ENCODE peak calls at places on chromosomes 7 and 10, in five cellular contexts. E, Z, V, W and H are unnamed samples.

GRCh38 chr7:135743907-135744789 is 4.5 kb downstream of the FAM180A start:
- DNase-seq in E (no peak), Z (no peak), V (no peak), W (no peak), H (no peak)

GRCh38 chr7:81519886-81520285 is 250.0 kb downstream of the HGF start:
- DNase-seq in E (no peak), Z (no peak), V (no peak), W (no peak), H (no peak)

GRCh38 chr7:97871659-97872024 is 566 bp downstream of the ASNS start:
- DNase-seq in E (no peak), Z (peak; percentile 39), V (no peak), W (no peak), H (no peak)

GRCh38 chr10:14200645-14201534 is 129.8 kb downstream of the FRMD4A start:
- DNase-seq in E (no peak), Z (peak; percentile 84), V (no peak), W (peak; percentile 10), H (no peak)

GRCh38 chr7:47391726-47392125 is 190.2 kb downstream of the TNS3 start:
- DNase-seq in E (no peak), Z (no peak), V (no peak), W (no peak), H (no peak)

GRCh38 chr10:50437248-50437647 is 185.9 kb upstream of the ASAH2 start:
- DNase-seq in E (no peak), Z (no peak), V (no peak), W (no peak), H (no peak)

GRCh38 chr7:132750530-132751281 is 174.4 kb upstream of the PLXNA4 start:
- DNase-seq in E (no peak), Z (no peak), V (no peak), W (no peak), H (peak; percentile 43)

GRCh38 chr7:159022238-159022993 is 122.3 kb downstream of the VIPR2 start:
- DNase-seq in E (no peak), Z (no peak), V (no peak), W (no peak), H (peak; percentile 13)

GRCh38 chr7:128032605-128033235 is 1.5 kb upstream of the LRRC4 start:
- DNase-seq in E (no peak), Z (peak; percentile 47), V (peak; percentile 51), W (no peak), H (peak; percentile 34)

GRCh38 chr7:94276797-94277196 is 117.9 kb upstream of the COL1A2 start:
- DNase-seq in E (no peak), Z (no peak), V (no peak), W (no peak), H (peak; percentile 52)

GRCh38 chr10:6114758-6115410 is 26.1 kb downstream of the RBM17 start:
- DNase-seq in E (no peak), Z (no peak), V (no peak), W (no peak), H (peak; percentile 61)

GRCh38 chr7:84196007-84196551 is 1.5 kb upstream of the SEMA3A start:
- DNase-seq in E (no peak), Z (peak; percentile 33), V (no peak), W (no peak), H (peak; percentile 89)

GRCh38 chr10:60877777-60878120 is 66.2 kb downstream of the RHOBTB1 start:
- DNase-seq in E (no peak), Z (no peak), V (no peak), W (no peak), H (no peak)

GRCh38 chr7:55498770-55499169 is 73.5 kb downstream of the VOPP1 start:
- DNase-seq in E (no peak), Z (no peak), V (no peak), W (no peak), H (no peak)

GRCh38 chr10:46248651-46249131 is 38.1 kb upstream of the ANTXRL start:
- DNase-seq in E (no peak), Z (peak; percentile 14), V (no peak), W (no peak), H (no peak)

GRCh38 chr10:46250898-46251856 is 35.6 kb upstream of the ANTXRL start:
- DNase-seq in E (no peak), Z (peak; percentile 17), V (no peak), W (no peak), H (no peak)

GRCh38 chr10:46247808-46248569 is 38.8 kb upstream of the ANTXRL start:
- DNase-seq in E (no peak), Z (peak; percentile 14), V (no peak), W (no peak), H (no peak)

GRCh38 chr10:46251857-46252847 is 34.6 kb upstream of the ANTXRL start:
- DNase-seq in E (no peak), Z (no peak), V (no peak), W (no peak), H (no peak)

DNA sequence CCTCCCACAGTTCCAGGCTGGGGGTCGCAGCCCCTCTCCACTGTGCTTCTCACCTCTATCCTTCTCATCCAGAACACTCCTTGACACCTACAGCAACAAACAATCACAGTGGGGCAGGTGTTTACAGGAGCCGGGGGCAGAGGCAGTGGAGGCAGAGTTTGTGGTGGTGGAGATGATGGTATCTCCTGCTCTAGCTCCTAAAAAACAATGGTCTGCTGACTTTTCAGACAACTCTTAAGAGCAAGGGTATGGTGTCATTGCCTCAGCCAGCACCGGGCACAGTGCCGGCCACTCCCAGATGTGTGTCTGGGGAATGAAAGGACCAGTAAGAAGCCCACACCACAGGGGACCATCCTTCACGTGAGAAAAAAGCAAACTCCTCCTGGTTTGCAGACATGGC is 36.3 kb upstream of the ANTXRL start:
- DNase-seq in E (no peak), Z (no peak), V (no peak), W (no peak), H (no peak)
- H2BK12ac ChIP-seq in E (no peak overlapping the region), Z (no peak overlapping the region), V (no peak overlapping the region), W (no peak overlapping the region), H (no peak overlapping the region)

GRCh38 chr10:92690211-92691041 is 671 bp downstream of the HHEX start:
- DNase-seq in E (no peak), Z (peak; percentile 44), V (peak; percentile 29), W (peak; percentile 24), H (peak; percentile 84)
- H3K9ac ChIP-seq in E (no peak overlapping the region), Z (no peak overlapping the region), V (peak overlapping the region; percentile 77), W (no peak overlapping the region), H (no peak overlapping the region)

DNA sequence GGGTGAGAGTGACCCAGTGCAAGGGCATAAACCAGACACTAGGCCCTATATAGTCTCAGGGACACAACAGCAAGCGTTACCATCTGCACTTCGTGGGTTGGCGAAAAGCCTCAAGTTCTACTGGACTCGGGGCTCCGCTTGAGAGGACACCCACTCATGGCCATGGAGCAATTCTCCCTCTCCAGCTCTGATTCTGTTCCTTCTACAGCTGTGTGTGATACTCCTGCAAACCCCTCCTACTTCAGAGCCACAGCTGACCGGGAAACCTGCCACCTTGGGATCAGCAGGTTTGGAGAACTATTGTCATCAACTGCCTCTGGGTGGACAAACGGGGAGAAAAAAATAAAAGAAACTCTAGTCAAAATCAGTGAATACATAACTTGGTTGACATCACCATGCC is 306.9 kb downstream of the FGFR2 start:
- DNase-seq in E (no peak), Z (no peak), V (no peak), W (no peak), H (no peak)
- H2BK12ac ChIP-seq in E (peak overlapping the region; percentile 89), Z (no peak overlapping the region), V (no peak overlapping the region), W (no peak overlapping the region), H (no peak overlapping the region)

GRCh38 chr10:110746969-110747608 is 103.0 kb downstream of the RBM20 start:
- DNase-seq in E (no peak), Z (no peak), V (no peak), W (no peak), H (no peak)
- H3K9ac ChIP-seq in E (no peak overlapping the region), Z (no peak overlapping the region), V (no peak overlapping the region), W (no peak overlapping the region), H (no peak overlapping the region)

GRCh38 chr10:35890970-35891330 is 248.9 kb upstream of the FZD8 start:
- DNase-seq in E (no peak), Z (no peak), V (no peak), W (no peak), H (peak; percentile 55)
- H2BK12ac ChIP-seq in E (no peak overlapping the region), Z (no peak overlapping the region), V (no peak overlapping the region), W (no peak overlapping the region), H (no peak overlapping the region)

DNA sequence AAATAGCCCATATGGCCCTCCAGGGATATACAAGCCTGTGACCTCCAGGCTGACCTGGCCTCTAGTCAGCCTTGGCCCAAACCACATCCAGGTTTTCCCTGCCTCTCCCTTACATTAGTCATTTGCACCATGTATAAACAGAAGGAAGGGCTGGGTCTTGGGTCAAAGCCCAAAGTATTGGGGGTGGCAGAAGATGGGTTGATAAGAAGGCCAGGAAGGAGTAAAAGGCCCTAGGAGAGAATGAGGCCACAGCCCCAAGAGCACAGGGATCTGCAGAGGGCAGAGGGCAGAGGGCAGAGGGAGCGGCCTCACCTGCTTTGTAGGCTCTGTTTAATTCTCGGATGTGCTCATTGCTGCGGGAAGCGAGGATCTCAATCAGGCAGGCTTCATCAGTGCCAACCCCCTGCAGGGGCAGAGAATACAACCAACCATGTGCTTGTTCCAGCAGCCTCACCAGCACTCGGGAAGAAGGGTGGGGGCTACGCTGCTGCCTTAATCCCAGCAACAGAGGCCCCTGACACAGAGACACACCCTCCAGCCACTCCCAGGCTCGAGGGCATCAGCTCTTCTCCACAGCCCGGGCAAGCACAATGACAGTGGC is 31.3 kb downstream of the PLAC9 start:
- DNase-seq in E (no peak), Z (no peak), V (peak; percentile 23), W (no peak), H (peak; percentile 92)
- H3K9ac ChIP-seq in E (no peak overlapping the region), Z (no peak overlapping the region), V (no peak overlapping the region), W (no peak overlapping the region), H (peak overlapping the region; percentile 66)

DNA sequence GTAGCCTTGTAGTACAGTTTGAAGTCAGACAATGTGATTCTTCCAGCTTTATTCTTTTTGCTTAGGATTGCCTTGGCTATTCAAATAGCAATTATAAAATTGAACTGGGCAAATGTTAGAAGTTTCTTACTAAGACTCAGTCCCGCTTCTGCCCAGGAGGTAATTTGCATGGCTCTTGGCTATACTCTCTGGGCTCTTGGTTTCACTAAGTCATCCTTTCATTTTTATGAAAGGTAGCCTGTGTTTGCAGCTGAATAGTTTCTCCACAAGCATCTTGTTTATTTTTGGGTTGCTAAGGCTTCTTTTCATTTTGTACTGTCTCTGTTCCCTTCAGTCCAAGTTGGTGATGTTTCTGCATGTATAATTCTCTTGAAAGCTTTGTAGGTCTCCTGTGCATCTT is 340.6 kb downstream of the SH2D4B start:
- DNase-seq in E (no peak), Z (no peak), V (no peak), W (no peak), H (no peak)
- H2BK12ac ChIP-seq in E (no peak overlapping the region), Z (no peak overlapping the region), V (no peak overlapping the region), W (no peak overlapping the region), H (no peak overlapping the region)

GRCh38 chr10:96987141-96987841 is 155.2 kb downstream of the LCOR start:
- DNase-seq in E (no peak), Z (no peak), V (no peak), W (no peak), H (no peak)

GRCh38 chr10:96987842-96988175 is 155.7 kb downstream of the LCOR start:
- DNase-seq in E (no peak), Z (no peak), V (no peak), W (peak; percentile 87), H (no peak)

GRCh38 chr10:96988421-96988820 is 156.3 kb downstream of the LCOR start:
- DNase-seq in E (no peak), Z (no peak), V (no peak), W (peak; percentile 62), H (no peak)

GRCh38 chr10:96992721-96993120 is 160.6 kb downstream of the LCOR start:
- DNase-seq in E (no peak), Z (no peak), V (no peak), W (no peak), H (no peak)

GRCh38 chr10:96991313-96991841 is 159.3 kb downstream of the LCOR start:
- DNase-seq in E (no peak), Z (no peak), V (no peak), W (no peak), H (peak; percentile 82)
- H3K9ac ChIP-seq in E (no peak overlapping the region), Z (no peak overlapping the region), V (no peak overlapping the region), W (no peak overlapping the region), H (peak overlapping the region; percentile 53)

GRCh38 chr10:72058989-72059842 is 29.1 kb downstream of the SPOCK2 start:
- DNase-seq in E (no peak), Z (no peak), V (no peak), W (no peak), H (peak; percentile 33)
- H2BK12ac ChIP-seq in E (no peak overlapping the region), Z (no peak overlapping the region), V (peak overlapping the region; percentile 63), W (no peak overlapping the region), H (no peak overlapping the region)